ENCODE peak calls at places on chromosome 9, in four cellular contexts. One of them, this sample, is unnamed.
A peak's percentile ranks its signal among the peaks of the same experiment; 100 is the strongest.

GRCh38 chr9:135074354-135075233 is 12.9 kb upstream of the OLFM1 start:
- DNase-seq in stimulated activated naive CD4-positive, alpha-beta T cell: no peak
- DNase-seq in neural crest cell: no peak
- DNase-seq in DMS 273 treated with DMSO at 0.1 percent for 48 hours: no peak
- DNase-seq in this sample: peak; percentile 43

GRCh38 chr9:98019098-98019497 is 36.0 kb downstream of the ANP32B start:
- DNase-seq in stimulated activated naive CD4-positive, alpha-beta T cell: no peak
- DNase-seq in neural crest cell: no peak
- DNase-seq in DMS 273 treated with DMSO at 0.1 percent for 48 hours: no peak
- DNase-seq in this sample: no peak

GRCh38 chr9:125561497-125562148 is 145.4 kb downstream of the MAPKAP1 start:
- DNase-seq in stimulated activated naive CD4-positive, alpha-beta T cell: no peak
- DNase-seq in neural crest cell: no peak
- DNase-seq in DMS 273 treated with DMSO at 0.1 percent for 48 hours: no peak
- DNase-seq in this sample: no peak

GRCh38 chr9:112061152-112061740 is 113.9 kb downstream of the SUSD1 start:
- DNase-seq in stimulated activated naive CD4-positive, alpha-beta T cell: no peak
- DNase-seq in neural crest cell: no peak
- DNase-seq in DMS 273 treated with DMSO at 0.1 percent for 48 hours: no peak
- DNase-seq in this sample: no peak

GRCh38 chr9:114737118-114737517 is 55.1 kb upstream of the TEX48 start:
- DNase-seq in stimulated activated naive CD4-positive, alpha-beta T cell: no peak
- DNase-seq in neural crest cell: no peak
- DNase-seq in DMS 273 treated with DMSO at 0.1 percent for 48 hours: no peak
- DNase-seq in this sample: no peak

GRCh38 chr9:127710204-127710805 is 3.5 kb downstream of the CFAP157 start:
- DNase-seq in stimulated activated naive CD4-positive, alpha-beta T cell: no peak
- DNase-seq in neural crest cell: no peak
- DNase-seq in DMS 273 treated with DMSO at 0.1 percent for 48 hours: no peak
- DNase-seq in this sample: no peak

GRCh38 chr9:75186767-75187380 is 98.6 kb downstream of the OSTF1 start:
- DNase-seq in stimulated activated naive CD4-positive, alpha-beta T cell: no peak
- DNase-seq in neural crest cell: no peak
- DNase-seq in DMS 273 treated with DMSO at 0.1 percent for 48 hours: no peak
- DNase-seq in this sample: no peak

GRCh38 chr9:121075251-121076036 is 689 bp downstream of the CNTRL start:
- DNase-seq in stimulated activated naive CD4-positive, alpha-beta T cell: no peak
- DNase-seq in neural crest cell: no peak
- DNase-seq in DMS 273 treated with DMSO at 0.1 percent for 48 hours: no peak
- DNase-seq in this sample: no peak

GRCh38 chr9:95495988-95496387 is 20.8 kb downstream of the PTCH1 start:
- DNase-seq in stimulated activated naive CD4-positive, alpha-beta T cell: no peak
- DNase-seq in neural crest cell: peak; percentile 34
- DNase-seq in DMS 273 treated with DMSO at 0.1 percent for 48 hours: no peak
- DNase-seq in this sample: peak; percentile 66

GRCh38 chr9:10843151-10843550 is 230.3 kb upstream of the PTPRD start:
- DNase-seq in stimulated activated naive CD4-positive, alpha-beta T cell: no peak
- DNase-seq in neural crest cell: no peak
- DNase-seq in DMS 273 treated with DMSO at 0.1 percent for 48 hours: peak; percentile 10
- DNase-seq in this sample: no peak

GRCh38 chr9:109467936-109468335 is 30.2 kb downstream of the PTPN3 start:
- DNase-seq in stimulated activated naive CD4-positive, alpha-beta T cell: no peak
- DNase-seq in neural crest cell: no peak
- DNase-seq in DMS 273 treated with DMSO at 0.1 percent for 48 hours: no peak
- DNase-seq in this sample: no peak

GRCh38 chr9:138102246-138103051 is 224.9 kb downstream of the CACNA1B start:
- DNase-seq in stimulated activated naive CD4-positive, alpha-beta T cell: no peak
- DNase-seq in neural crest cell: no peak
- DNase-seq in DMS 273 treated with DMSO at 0.1 percent for 48 hours: no peak
- DNase-seq in this sample: peak; percentile 44

GRCh38 chr9:93013856-93014582 is 44.5 kb upstream of the SUSD3 start:
- DNase-seq in stimulated activated naive CD4-positive, alpha-beta T cell: no peak
- DNase-seq in neural crest cell: no peak
- DNase-seq in DMS 273 treated with DMSO at 0.1 percent for 48 hours: no peak
- DNase-seq in this sample: peak; percentile 28

GRCh38 chr9:79220666-79221065 is 351.1 kb upstream of the TLE4 start:
- DNase-seq in stimulated activated naive CD4-positive, alpha-beta T cell: no peak
- DNase-seq in neural crest cell: no peak
- DNase-seq in DMS 273 treated with DMSO at 0.1 percent for 48 hours: no peak
- DNase-seq in this sample: no peak

GRCh38 chr9:19127881-19128719 is 808 bp upstream of the PLIN2 start:
- DNase-seq in stimulated activated naive CD4-positive, alpha-beta T cell: no peak
- DNase-seq in neural crest cell: peak; percentile 32
- DNase-seq in DMS 273 treated with DMSO at 0.1 percent for 48 hours: no peak
- DNase-seq in this sample: peak; percentile 74

GRCh38 chr9:79630521-79631403 is 59.0 kb downstream of the TLE4 start:
- DNase-seq in stimulated activated naive CD4-positive, alpha-beta T cell: no peak
- DNase-seq in neural crest cell: no peak
- DNase-seq in DMS 273 treated with DMSO at 0.1 percent for 48 hours: no peak
- DNase-seq in this sample: no peak

GRCh38 chr9:20394928-20395327 is 227.4 kb downstream of the MLLT3 start:
- DNase-seq in stimulated activated naive CD4-positive, alpha-beta T cell: no peak
- DNase-seq in neural crest cell: no peak
- DNase-seq in DMS 273 treated with DMSO at 0.1 percent for 48 hours: peak; percentile 86
- DNase-seq in this sample: no peak

GRCh38 chr9:138098116-138098907 is 220.7 kb downstream of the CACNA1B start:
- DNase-seq in stimulated activated naive CD4-positive, alpha-beta T cell: no peak
- DNase-seq in neural crest cell: no peak
- DNase-seq in DMS 273 treated with DMSO at 0.1 percent for 48 hours: no peak
- DNase-seq in this sample: no peak

GRCh38 chr9:13919386-13919785 is 394.6 kb downstream of the NFIB start:
- DNase-seq in stimulated activated naive CD4-positive, alpha-beta T cell: no peak
- DNase-seq in neural crest cell: no peak
- DNase-seq in DMS 273 treated with DMSO at 0.1 percent for 48 hours: no peak
- DNase-seq in this sample: no peak

GRCh38 chr9:131744171-131744714 is 4.4 kb upstream of the RAPGEF1 start:
- DNase-seq in stimulated activated naive CD4-positive, alpha-beta T cell: peak; percentile 54
- DNase-seq in neural crest cell: no peak
- DNase-seq in DMS 273 treated with DMSO at 0.1 percent for 48 hours: no peak
- DNase-seq in this sample: no peak

GRCh38 chr9:135512241-135512603 is 9.0 kb upstream of the LCN1 start:
- DNase-seq in stimulated activated naive CD4-positive, alpha-beta T cell: no peak
- DNase-seq in neural crest cell: no peak
- DNase-seq in DMS 273 treated with DMSO at 0.1 percent for 48 hours: no peak
- DNase-seq in this sample: peak; percentile 13

GRCh38 chr9:74974558-74974957 is 21.8 kb upstream of the C9orf40 start:
- DNase-seq in stimulated activated naive CD4-positive, alpha-beta T cell: no peak
- DNase-seq in neural crest cell: no peak
- DNase-seq in DMS 273 treated with DMSO at 0.1 percent for 48 hours: no peak
- DNase-seq in this sample: no peak

GRCh38 chr9:15735083-15735974 is 182.5 kb downstream of the CCDC171 start:
- DNase-seq in stimulated activated naive CD4-positive, alpha-beta T cell: no peak
- DNase-seq in neural crest cell: no peak
- DNase-seq in DMS 273 treated with DMSO at 0.1 percent for 48 hours: peak; percentile 10
- DNase-seq in this sample: no peak

GRCh38 chr9:71760901-71761300 is 7.4 kb downstream of the CEMIP2 start:
- DNase-seq in stimulated activated naive CD4-positive, alpha-beta T cell: no peak
- DNase-seq in neural crest cell: peak; percentile 48
- DNase-seq in DMS 273 treated with DMSO at 0.1 percent for 48 hours: peak; percentile 27
- DNase-seq in this sample: no peak

GRCh38 chr9:113368348-113368747 is 8.4 kb downstream of the HDHD3 start:
- DNase-seq in stimulated activated naive CD4-positive, alpha-beta T cell: no peak
- DNase-seq in neural crest cell: no peak
- DNase-seq in DMS 273 treated with DMSO at 0.1 percent for 48 hours: no peak
- DNase-seq in this sample: no peak

GRCh38 chr9:127796225-127796813 is 6.4 kb upstream of the FPGS start:
- DNase-seq in stimulated activated naive CD4-positive, alpha-beta T cell: no peak
- DNase-seq in neural crest cell: no peak
- DNase-seq in DMS 273 treated with DMSO at 0.1 percent for 48 hours: no peak
- DNase-seq in this sample: no peak

GRCh38 chr9:133708123-133708769 is 29.9 kb downstream of the SARDH start:
- DNase-seq in stimulated activated naive CD4-positive, alpha-beta T cell: no peak
- DNase-seq in neural crest cell: no peak
- DNase-seq in DMS 273 treated with DMSO at 0.1 percent for 48 hours: no peak
- DNase-seq in this sample: no peak

GRCh38 chr9:79572032-79572890 is 496 bp downstream of the TLE4 start:
- DNase-seq in stimulated activated naive CD4-positive, alpha-beta T cell: peak; percentile 55
- DNase-seq in neural crest cell: peak; percentile 48
- DNase-seq in DMS 273 treated with DMSO at 0.1 percent for 48 hours: no peak
- DNase-seq in this sample: no peak

GRCh38 chr9:100427366-100428263 is 672 bp downstream of the MSANTD3 start:
- DNase-seq in stimulated activated naive CD4-positive, alpha-beta T cell: peak; percentile 1
- DNase-seq in neural crest cell: no peak
- DNase-seq in DMS 273 treated with DMSO at 0.1 percent for 48 hours: no peak
- DNase-seq in this sample: peak; percentile 81

GRCh38 chr9:136013116-136013515 is 51.9 kb upstream of the UBAC1 start:
- DNase-seq in stimulated activated naive CD4-positive, alpha-beta T cell: no peak
- DNase-seq in neural crest cell: no peak
- DNase-seq in DMS 273 treated with DMSO at 0.1 percent for 48 hours: no peak
- DNase-seq in this sample: peak; percentile 48

GRCh38 chr9:99112750-99113417 is 8.0 kb downstream of the TGFBR1 start:
- DNase-seq in stimulated activated naive CD4-positive, alpha-beta T cell: peak; percentile 80
- DNase-seq in neural crest cell: no peak
- DNase-seq in DMS 273 treated with DMSO at 0.1 percent for 48 hours: no peak
- DNase-seq in this sample: no peak